ENCODE peak calls at places on chromosomes 12 and 14, in nine cellular contexts. I, W, Z, Q, L, X, S, F and V are unnamed samples. For H3K4me1, the result is how much of the 10 kb centered on the place peaks cover.

GRCh38 chr12:52454411-52455201 is 2.7 kb upstream of the KRT6B start:
- DNase-seq in Z (no peak), I (peak), S (no peak), F (no peak), W (no peak), L (peak), Q (no peak), X (no peak), V (no peak)

GRCh38 chr14:29045237-29045636 is 278.6 kb downstream of the FOXG1 start:
- DNase-seq in W (no peak), F (no peak), L (no peak), Z (no peak), Q (no peak), I (no peak), X (no peak), S (no peak), V (no peak)

GRCh38 chr14:92507174-92507768 is 6.3 kb upstream of the RIN3 start:
- DNase-seq in X (peak), I (peak), Q (no peak), W (no peak), S (no peak), L (peak), F (no peak), Z (peak), V (no peak)

GRCh38 chr12:77166711-77167110 is 101.3 kb upstream of the E2F7 start:
- DNase-seq in F (no peak), X (peak), Q (no peak), W (no peak), Z (no peak), L (peak), I (no peak), S (no peak), V (no peak)

GRCh38 chr14:51534623-51535022 is 117.1 kb upstream of the FRMD6 start:
- DNase-seq in L (peak), Z (no peak), W (no peak), X (no peak), I (peak), Q (no peak), F (no peak), S (peak), V (no peak)

GRCh38 chr12:116484807-116485206 is 74.4 kb upstream of the MAP1LC3B2 start:
- DNase-seq in X (no peak), W (no peak), F (no peak), S (no peak), I (no peak), Z (no peak), Q (no peak), L (no peak), V (no peak)

GRCh38 chr12:31832740-31833540 is 104.1 kb upstream of the AMN1 start:
- DNase-seq in I (no peak), L (no peak), Q (peak), X (no peak), F (no peak), Z (no peak), S (no peak), W (no peak), V (no peak)

GRCh38 chr12:18861287-18861858 is 123.5 kb downstream of the CAPZA3 start:
- DNase-seq in S (peak), I (peak), W (no peak), X (peak), Z (no peak), L (peak), Q (no peak), F (peak), V (no peak)

GRCh38 chr12:53172352-53172751 is 8.2 kb upstream of the ZNF740 start:
- DNase-seq in I (no peak), Z (no peak), F (no peak), X (no peak), W (no peak), L (peak), Q (no peak), S (no peak), V (no peak)

DNA sequence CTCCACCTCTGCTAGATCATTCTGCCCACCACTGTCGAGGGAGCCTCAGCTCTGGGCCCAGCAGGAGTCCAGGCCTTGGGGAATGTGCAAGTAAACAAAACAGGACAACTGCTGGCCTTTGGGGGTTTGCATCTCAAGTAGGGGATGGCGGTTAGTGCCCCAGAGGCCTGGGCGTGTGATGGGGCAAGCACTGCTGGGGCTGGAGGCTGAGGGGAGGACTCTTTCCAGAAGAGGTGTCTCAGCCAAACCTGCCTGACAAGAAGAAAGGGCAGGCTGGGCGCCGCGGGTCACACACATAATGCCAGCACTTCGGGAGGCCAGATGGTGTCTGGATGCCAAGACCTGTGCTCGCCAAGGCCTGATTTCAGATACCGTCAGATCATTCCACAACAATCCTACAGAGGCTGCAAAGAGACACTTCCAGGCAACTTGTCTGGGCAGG is 8.6 kb upstream of the ALDH2 start:
- DNase-seq in L (no peak), Q (no peak), S (no peak), W (no peak), X (no peak), F (no peak), Z (no peak), I (peak), V (peak)
- H3K4me1 ChIP-seq in L (under half), Q (under half), S (under half), W (under half), X (half or more), F (under half), Z (under half), I (under half), V (half or more)

DNA sequence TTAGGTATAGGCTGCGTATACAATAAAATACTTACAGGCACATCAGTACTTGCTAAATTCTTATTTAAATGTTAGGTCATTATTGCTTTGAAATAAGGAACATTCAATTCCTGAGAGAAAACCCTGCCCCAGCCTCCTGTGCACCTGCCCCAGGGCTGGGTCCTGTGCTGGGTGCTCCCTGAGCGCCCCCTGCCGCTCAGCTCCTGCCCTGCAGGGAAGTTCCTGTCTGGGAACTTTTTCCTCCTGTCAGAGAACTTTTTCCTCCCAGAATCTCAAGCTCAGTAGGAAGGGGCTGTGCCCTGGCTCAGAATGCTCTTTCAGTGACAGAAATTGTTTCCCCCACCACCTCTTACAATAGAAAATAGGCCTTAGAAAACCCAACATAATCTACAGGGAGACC is 751.1 kb downstream of the TMEM121 start:
- DNase-seq in W (no peak), I (no peak), S (no peak), F (peak), L (no peak), Z (no peak), X (no peak), Q (no peak), V (no peak)
- H3K4me1 ChIP-seq in W (under half), I (under half), S (under half), F (under half), L (under half), Z (under half), X (under half), Q (under half), V (under half)

GRCh38 chr12:65903680-65904403 is 79.6 kb downstream of the HMGA2 start:
- DNase-seq in S (no peak), L (no peak), W (no peak), Q (no peak), X (no peak), F (no peak), Z (no peak), I (no peak), V (no peak)
- H3K4me1 ChIP-seq in S (under half), L (under half), W (under half), Q (under half), X (under half), F (under half), Z (under half), I (under half), V (under half)

DNA sequence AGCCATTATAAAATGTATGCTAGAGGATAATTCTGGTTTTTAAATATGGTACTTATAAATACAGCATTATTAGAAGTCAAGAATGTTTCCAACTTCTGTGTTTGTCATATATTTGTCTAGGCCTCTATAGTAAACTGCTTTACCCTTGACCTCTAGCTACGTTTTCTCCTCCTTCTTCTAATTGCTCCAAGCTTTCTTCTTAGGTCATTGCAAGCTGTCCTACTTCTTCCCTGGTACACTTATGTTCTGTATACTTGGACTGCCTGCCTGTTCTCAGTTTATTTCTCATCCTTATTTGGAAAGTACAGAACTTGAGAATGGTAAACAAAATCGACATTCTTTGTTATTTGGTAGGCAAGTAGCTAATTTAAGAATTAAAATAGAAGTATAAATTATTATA is 23.9 kb upstream of the ATP2B1 start:
- DNase-seq in W (no peak), L (no peak), Q (no peak), S (peak), Z (no peak), F (no peak), X (no peak), I (no peak), V (no peak)
- H3K4me1 ChIP-seq in W (under half), L (under half), Q (under half), S (under half), Z (under half), F (under half), X (under half), I (under half), V (under half)